ENCODE peak calls at places on chromosomes 12 and 14, in six cellular contexts. L is neuronal stem cell, Z is IMR-90, W is H9, K is trophoblast cell, E is H1. A is an unnamed sample.

GRCh38 chr14:69711065-69711464 is 55.9 kb upstream of the SRSF5 start:
- DNase-seq in L (no peak), Z (peak), W (no peak), K (no peak), E (no peak), A (no peak)

GRCh38 chr14:31090872-31091764 is 64.9 kb upstream of the STRN3 start:
- DNase-seq in L (no peak), Z (peak), W (no peak), K (peak), E (no peak), A (peak)

GRCh38 chr12:84913151-84913550 is 552 bp upstream of the SLC6A15 start:
- DNase-seq in L (no peak), Z (no peak), W (peak), K (peak), E (no peak), A (peak)

GRCh38 chr12:116441292-116441691 is 117.9 kb upstream of the MAP1LC3B2 start:
- DNase-seq in L (no peak), Z (peak), W (no peak), K (no peak), E (no peak), A (no peak)

GRCh38 chr12:132470417-132470816 is 19.5 kb upstream of the FBRSL1 start:
- DNase-seq in L (no peak), Z (no peak), W (no peak), K (no peak), E (no peak), A (no peak)

GRCh38 chr12:89707623-89707991 is 1.0 kb downstream of the ATP2B1 start:
- DNase-seq in L (peak), Z (no peak), W (peak), K (peak), E (no peak), A (peak)

GRCh38 chr14:58082011-58082410 is 70.0 kb downstream of the ARMH4 start:
- DNase-seq in L (no peak), Z (peak), W (no peak), K (no peak), E (no peak), A (peak)

GRCh38 chr14:99728981-99729451 is 44.9 kb downstream of the CYP46A1 start:
- DNase-seq in L (no peak), Z (no peak), W (no peak), K (no peak), E (no peak), A (no peak)

GRCh38 chr14:102795060-102795925 is 18.0 kb downstream of the TRAF3 start:
- DNase-seq in L (no peak), Z (peak), W (no peak), K (peak), E (no peak), A (peak)

GRCh38 chr12:26271024-26271423 is 75.7 kb downstream of the SSPN start:
- DNase-seq in L (no peak), Z (peak), W (no peak), K (peak), E (no peak), A (peak)

GRCh38 chr14:35708072-35708471 is 101.0 kb downstream of the RALGAPA1 start:
- DNase-seq in L (no peak), Z (peak), W (no peak), K (no peak), E (no peak), A (no peak)

GRCh38 chr12:53961025-53961761 is 6.5 kb downstream of the HOXC12 start:
- DNase-seq in L (no peak), Z (no peak), W (peak), K (no peak), E (no peak), A (no peak)

GRCh38 chr12:50112456-50113218 is 601 bp downstream of the COX14 start:
- DNase-seq in L (no peak), Z (no peak), W (no peak), K (no peak), E (peak), A (peak)

GRCh38 chr12:102479099-102479887 is 1.1 kb downstream of the IGF1 start:
- DNase-seq in L (no peak), Z (no peak), W (no peak), K (peak), E (no peak), A (no peak)

GRCh38 chr14:70856851-70857498 is 47.7 kb upstream of the MAP3K9 start:
- DNase-seq in L (no peak), Z (peak), W (no peak), K (peak), E (no peak), A (peak)
- H3K14ac ChIP-seq in L (no peak), Z (no peak), W (no peak), K (no peak), E (no peak), A (no peak)

DNA sequence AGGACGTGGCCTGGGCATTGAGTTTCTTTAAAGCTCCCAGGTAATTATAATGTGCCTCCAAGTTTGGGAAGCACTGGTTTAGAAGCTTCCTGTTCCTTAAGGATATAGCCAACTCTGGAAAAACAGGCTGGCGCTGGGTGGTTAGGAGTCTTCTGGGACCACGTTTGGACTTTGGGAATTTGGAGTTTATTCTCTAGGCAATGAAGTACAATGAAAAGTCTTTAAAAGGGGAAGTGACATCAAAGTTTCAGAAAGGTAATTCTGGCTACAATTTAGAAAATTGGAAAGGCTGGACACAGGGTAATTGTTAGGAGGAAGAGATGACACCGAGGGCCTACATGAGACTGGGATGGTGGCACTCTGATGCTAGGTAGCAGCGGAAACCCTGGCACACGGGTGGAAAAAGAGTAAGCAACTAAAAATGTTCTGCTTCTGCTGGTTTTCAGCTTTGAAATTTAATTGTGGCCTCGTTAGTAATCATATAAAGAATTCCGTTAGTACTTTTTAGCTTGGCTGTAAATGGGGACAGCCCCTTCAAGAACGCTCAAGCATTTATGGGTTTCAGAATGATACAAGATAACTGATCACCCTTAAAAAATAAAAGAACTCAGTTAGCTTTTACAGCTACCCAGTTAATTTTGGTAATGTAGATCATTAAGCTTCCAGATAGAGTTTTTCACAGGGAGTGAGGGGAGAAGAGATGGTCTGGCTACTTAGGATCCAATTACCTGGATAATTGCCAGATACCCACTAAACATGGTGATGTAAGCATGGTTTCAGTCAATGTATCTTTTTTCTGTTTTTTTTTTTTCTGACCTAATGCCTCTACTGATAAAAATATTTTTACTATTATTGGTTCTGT is 12.8 kb upstream of the DCP1B start:
- DNase-seq in L (no peak), Z (no peak), W (no peak), K (no peak), E (no peak), A (no peak)
- H3K14ac ChIP-seq in L (no peak), Z (no peak), W (no peak), K (no peak), E (no peak), A (no peak)

DNA sequence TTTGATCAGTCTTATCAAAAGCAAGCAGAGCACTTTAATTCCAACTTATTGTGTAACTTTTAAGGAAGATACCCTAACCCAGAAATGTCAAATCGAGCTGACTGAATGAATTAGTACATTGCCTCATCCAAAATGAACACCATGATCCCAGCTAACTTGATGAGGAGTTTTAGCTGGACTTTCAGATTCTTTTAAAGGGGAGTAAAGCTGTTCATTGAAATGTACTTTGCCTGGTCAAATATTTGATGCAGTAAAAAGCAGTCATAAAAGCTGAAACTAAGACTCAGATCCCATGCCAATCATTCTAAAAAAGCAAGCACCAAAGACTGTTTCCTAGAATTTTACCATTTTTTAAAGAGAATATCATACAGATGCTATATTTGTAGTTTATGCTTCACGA is 114.1 kb downstream of the FSCB start:
- DNase-seq in L (no peak), Z (no peak), W (no peak), K (no peak), E (no peak), A (no peak)
- H3K14ac ChIP-seq in L (no peak), Z (no peak), W (no peak), K (no peak), E (no peak), A (no peak)

GRCh38 chr12:77179515-77179914 is 114.1 kb upstream of the E2F7 start:
- DNase-seq in L (no peak), Z (no peak), W (peak), K (no peak), E (no peak), A (no peak)
- H3K14ac ChIP-seq in L (no peak), Z (no peak), W (peak), K (no peak), E (no peak), A (no peak)

GRCh38 chr12:68595246-68595645 is 15.5 kb upstream of the RAP1B start:
- DNase-seq in L (no peak), Z (no peak), W (no peak), K (no peak), E (no peak), A (no peak)
- H3K14ac ChIP-seq in L (no peak), Z (no peak), W (no peak), K (no peak), E (no peak), A (no peak)

GRCh38 chr12:97375310-97375709 is 87.3 kb upstream of the RMST start:
- DNase-seq in L (no peak), Z (no peak), W (no peak), K (no peak), E (no peak), A (no peak)
- H3K14ac ChIP-seq in L (no peak), Z (no peak), W (no peak), K (no peak), E (no peak), A (no peak)

DNA sequence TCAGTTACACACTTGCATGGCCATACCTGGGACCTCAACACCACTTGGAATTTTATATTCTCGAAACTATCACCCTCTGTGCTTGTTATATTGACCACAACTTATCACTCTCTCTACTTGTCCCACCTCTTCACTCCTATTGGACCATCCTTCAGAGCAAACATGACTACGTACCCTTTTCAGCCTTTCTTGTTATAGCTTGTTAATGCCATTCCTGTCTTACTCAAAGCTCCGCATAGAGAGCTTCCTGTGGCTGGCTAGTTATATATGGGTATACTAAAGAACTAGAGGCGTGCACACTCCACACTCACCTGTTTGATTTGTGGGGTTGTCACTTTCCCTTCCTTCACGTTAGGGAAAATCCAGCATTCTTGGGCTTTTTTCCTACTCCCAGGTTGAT is 26.3 kb upstream of the FRS2 start:
- DNase-seq in L (no peak), Z (no peak), W (no peak), K (no peak), E (no peak), A (no peak)
- H3K14ac ChIP-seq in L (no peak), Z (no peak), W (no peak), K (no peak), E (no peak), A (no peak)

DNA sequence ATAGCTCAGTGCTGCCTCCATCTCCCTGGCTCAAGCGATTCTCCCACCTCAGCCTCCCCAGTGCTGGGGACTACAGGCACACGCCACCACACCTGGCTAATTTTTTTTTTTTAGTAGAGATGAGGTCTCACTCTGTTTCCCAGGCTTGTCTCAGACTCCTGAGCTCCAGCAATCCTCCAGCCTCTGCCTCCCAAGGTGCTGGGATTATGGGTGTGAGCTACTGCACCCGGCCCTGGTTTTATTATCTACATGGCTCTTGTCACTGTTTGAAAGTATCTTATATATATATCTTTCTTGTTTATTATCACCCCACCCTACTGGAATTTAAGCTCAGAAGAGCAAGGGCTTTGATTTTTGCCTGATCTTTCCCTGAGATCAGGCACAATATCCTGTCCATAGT is 7.6 kb upstream of the TMED10 start:
- DNase-seq in L (no peak), Z (no peak), W (no peak), K (no peak), E (no peak), A (no peak)
- H3K14ac ChIP-seq in L (no peak), Z (peak), W (no peak), K (no peak), E (no peak), A (no peak)

GRCh38 chr12:70398862-70399261 is 32.8 kb downstream of the KCNMB4 start:
- DNase-seq in L (no peak), Z (no peak), W (no peak), K (no peak), E (no peak), A (no peak)

GRCh38 chr12:70399319-70399718 is 33.2 kb downstream of the KCNMB4 start:
- DNase-seq in L (no peak), Z (no peak), W (no peak), K (no peak), E (no peak), A (no peak)

GRCh38 chr12:70403827-70404226 is 37.7 kb downstream of the KCNMB4 start:
- DNase-seq in L (no peak), Z (no peak), W (no peak), K (no peak), E (no peak), A (no peak)

GRCh38 chr12:70400124-70400523 is 34.0 kb downstream of the KCNMB4 start:
- DNase-seq in L (no peak), Z (no peak), W (no peak), K (no peak), E (no peak), A (no peak)

GRCh38 chr12:70402597-70402996 is 36.5 kb downstream of the KCNMB4 start:
- DNase-seq in L (no peak), Z (no peak), W (no peak), K (no peak), E (no peak), A (no peak)
- H3K14ac ChIP-seq in L (no peak), Z (no peak), W (no peak), K (no peak), E (no peak), A (no peak)